ENCODE peak calls at places on chromosomes 3 and 15, in four cellular contexts. One of them, this sample, is unnamed.

GRCh38 chr3:129021140-129021551 is 20.0 kb downstream of the EFCC1 start:
- DNase-seq in brain microvascular endothelial cell: no peak
- DNase-seq in CD4-positive, alpha-beta T cell: no peak
- DNase-seq in heart left ventricle: no peak
- DNase-seq in this sample: no peak

GRCh38 chr15:66635006-66635405 is 67.0 kb upstream of the SMAD6 start:
- DNase-seq in CD4-positive, alpha-beta T cell: no peak
- DNase-seq in heart left ventricle: no peak
- DNase-seq in brain microvascular endothelial cell: no peak
- DNase-seq in this sample: no peak

GRCh38 chr15:52924641-52925040 is 134.5 kb upstream of the ONECUT1 start:
- DNase-seq in heart left ventricle: no peak
- DNase-seq in brain microvascular endothelial cell: no peak
- DNase-seq in CD4-positive, alpha-beta T cell: no peak
- DNase-seq in this sample: no peak

GRCh38 chr3:34260266-34260990 is 462.0 kb downstream of the PDCD6IP start:
- DNase-seq in brain microvascular endothelial cell: peak
- DNase-seq in CD4-positive, alpha-beta T cell: no peak
- DNase-seq in heart left ventricle: no peak
- DNase-seq in this sample: peak

GRCh38 chr3:101009386-101009785 is 16.2 kb upstream of the ABI3BP start:
- DNase-seq in brain microvascular endothelial cell: peak
- DNase-seq in heart left ventricle: no peak
- DNase-seq in CD4-positive, alpha-beta T cell: no peak
- DNase-seq in this sample: no peak

GRCh38 chr3:70737656-70738309 is 425.3 kb upstream of the MDFIC2 start:
- DNase-seq in CD4-positive, alpha-beta T cell: no peak
- DNase-seq in brain microvascular endothelial cell: no peak
- DNase-seq in heart left ventricle: no peak
- DNase-seq in this sample: no peak

GRCh38 chr3:154122096-154122911 is 1.1 kb downstream of the ARHGEF26 start:
- DNase-seq in CD4-positive, alpha-beta T cell: no peak
- DNase-seq in brain microvascular endothelial cell: no peak
- DNase-seq in heart left ventricle: peak
- DNase-seq in this sample: no peak

GRCh38 chr3:108031893-108032292 is 58.9 kb downstream of the CD47 start:
- DNase-seq in CD4-positive, alpha-beta T cell: no peak
- DNase-seq in heart left ventricle: no peak
- DNase-seq in brain microvascular endothelial cell: no peak
- DNase-seq in this sample: no peak

GRCh38 chr3:151579571-151580270 is 118.9 kb upstream of the IGSF10 start:
- DNase-seq in heart left ventricle: no peak
- DNase-seq in brain microvascular endothelial cell: no peak
- DNase-seq in CD4-positive, alpha-beta T cell: no peak
- DNase-seq in this sample: no peak

GRCh38 chr15:33150516-33150915 is 44.0 kb downstream of the FMN1 start:
- DNase-seq in CD4-positive, alpha-beta T cell: no peak
- DNase-seq in heart left ventricle: no peak
- DNase-seq in brain microvascular endothelial cell: no peak
- DNase-seq in this sample: no peak

GRCh38 chr3:116018651-116019050 is 395.3 kb downstream of the GAP43 start:
- DNase-seq in CD4-positive, alpha-beta T cell: no peak
- DNase-seq in brain microvascular endothelial cell: no peak
- DNase-seq in heart left ventricle: no peak
- DNase-seq in this sample: no peak

GRCh38 chr15:73319460-73320245 is 49.1 kb downstream of the HCN4 start:
- DNase-seq in heart left ventricle: no peak
- DNase-seq in brain microvascular endothelial cell: no peak
- DNase-seq in CD4-positive, alpha-beta T cell: no peak
- DNase-seq in this sample: no peak

GRCh38 chr3:42683875-42684593 is 1.3 kb upstream of the KLHL40 start:
- DNase-seq in CD4-positive, alpha-beta T cell: no peak
- DNase-seq in heart left ventricle: peak
- DNase-seq in brain microvascular endothelial cell: peak
- DNase-seq in this sample: peak

GRCh38 chr3:10568549-10568948 is 63.2 kb upstream of the ATP2B2 start:
- DNase-seq in heart left ventricle: no peak
- DNase-seq in CD4-positive, alpha-beta T cell: no peak
- DNase-seq in brain microvascular endothelial cell: no peak
- DNase-seq in this sample: no peak

GRCh38 chr15:62122249-62122648 is 42.8 kb downstream of the C2CD4B start:
- DNase-seq in brain microvascular endothelial cell: no peak
- DNase-seq in heart left ventricle: no peak
- DNase-seq in CD4-positive, alpha-beta T cell: no peak
- DNase-seq in this sample: no peak

GRCh38 chr15:29437888-29438713 is 168.5 kb upstream of the NSMCE3 start:
- DNase-seq in heart left ventricle: no peak
- DNase-seq in brain microvascular endothelial cell: no peak
- DNase-seq in CD4-positive, alpha-beta T cell: no peak
- DNase-seq in this sample: no peak

GRCh38 chr3:2477635-2478034 is 379.0 kb downstream of the CNTN4 start:
- DNase-seq in brain microvascular endothelial cell: no peak
- DNase-seq in heart left ventricle: no peak
- DNase-seq in CD4-positive, alpha-beta T cell: no peak
- DNase-seq in this sample: no peak

GRCh38 chr3:71684046-71684730 is 41.0 kb downstream of the EIF4E3 start:
- DNase-seq in CD4-positive, alpha-beta T cell: no peak
- DNase-seq in heart left ventricle: no peak
- DNase-seq in brain microvascular endothelial cell: no peak
- DNase-seq in this sample: no peak

GRCh38 chr15:74320358-74321247 is 46.8 kb downstream of the CYP11A1 start:
- DNase-seq in CD4-positive, alpha-beta T cell: peak
- DNase-seq in heart left ventricle: no peak
- DNase-seq in brain microvascular endothelial cell: peak
- DNase-seq in this sample: peak

GRCh38 chr15:42184313-42184712 is 23.8 kb downstream of the VPS39 start:
- DNase-seq in brain microvascular endothelial cell: no peak
- DNase-seq in CD4-positive, alpha-beta T cell: no peak
- DNase-seq in heart left ventricle: no peak
- DNase-seq in this sample: no peak

GRCh38 chr3:14358426-14359211 is 43.8 kb upstream of the SLC6A6 start:
- DNase-seq in heart left ventricle: peak
- DNase-seq in CD4-positive, alpha-beta T cell: no peak
- DNase-seq in brain microvascular endothelial cell: peak
- DNase-seq in this sample: peak

GRCh38 chr3:47475570-47476329 is at the start of gene SCAP:
- DNase-seq in heart left ventricle: peak
- DNase-seq in CD4-positive, alpha-beta T cell: peak
- DNase-seq in brain microvascular endothelial cell: peak
- DNase-seq in this sample: peak

GRCh38 chr3:124117486-124117885 is 125.6 kb upstream of the ROPN1 start:
- DNase-seq in brain microvascular endothelial cell: peak
- DNase-seq in heart left ventricle: no peak
- DNase-seq in CD4-positive, alpha-beta T cell: no peak
- DNase-seq in this sample: no peak

GRCh38 chr3:129343643-129344360 is 65.1 kb downstream of the HMCES start:
- DNase-seq in heart left ventricle: no peak
- DNase-seq in CD4-positive, alpha-beta T cell: no peak
- DNase-seq in brain microvascular endothelial cell: peak
- DNase-seq in this sample: no peak

GRCh38 chr15:59736181-59736580 is 47.1 kb upstream of the BNIP2 start:
- DNase-seq in brain microvascular endothelial cell: no peak
- DNase-seq in CD4-positive, alpha-beta T cell: no peak
- DNase-seq in heart left ventricle: no peak
- DNase-seq in this sample: no peak

GRCh38 chr3:60316121-60316783 is 935.0 kb downstream of the FHIT start:
- DNase-seq in brain microvascular endothelial cell: no peak
- DNase-seq in CD4-positive, alpha-beta T cell: no peak
- DNase-seq in heart left ventricle: no peak
- DNase-seq in this sample: no peak

GRCh38 chr3:193686665-193687506 is 93.9 kb downstream of the OPA1 start:
- DNase-seq in heart left ventricle: no peak
- DNase-seq in brain microvascular endothelial cell: no peak
- DNase-seq in CD4-positive, alpha-beta T cell: no peak
- DNase-seq in this sample: no peak

DNA sequence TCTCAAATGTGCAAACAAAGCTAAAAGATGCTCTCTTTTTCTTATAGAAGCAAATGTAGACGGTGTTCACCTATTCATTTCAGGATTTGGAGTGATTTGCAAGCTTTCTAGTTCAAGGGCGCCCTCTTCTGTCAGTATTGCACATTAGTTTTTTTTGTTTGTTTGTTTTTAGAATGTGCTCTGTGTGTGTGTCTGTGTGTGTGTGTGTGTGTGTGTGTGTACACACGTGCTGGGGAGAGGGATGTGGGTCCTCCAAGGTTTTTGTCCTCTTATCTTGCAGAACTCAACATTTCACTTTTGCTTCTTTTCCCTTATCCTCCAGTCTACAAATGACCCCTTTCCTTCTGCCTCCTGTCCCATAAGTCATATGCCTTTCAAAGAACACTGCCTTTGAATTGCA is 23.5 kb downstream of the DNAH1 start:
- DNase-seq in CD4-positive, alpha-beta T cell: peak
- DNase-seq in heart left ventricle: no peak
- DNase-seq in brain microvascular endothelial cell: peak
- DNase-seq in this sample: no peak
- TF ChIP-seq CTCF in CD4-positive, alpha-beta T cell: peak
- TF ChIP-seq CTCF in heart left ventricle: peak
- TF ChIP-seq CTCF in brain microvascular endothelial cell: peak
- TF ChIP-seq CTCF in this sample: no peak

DNA sequence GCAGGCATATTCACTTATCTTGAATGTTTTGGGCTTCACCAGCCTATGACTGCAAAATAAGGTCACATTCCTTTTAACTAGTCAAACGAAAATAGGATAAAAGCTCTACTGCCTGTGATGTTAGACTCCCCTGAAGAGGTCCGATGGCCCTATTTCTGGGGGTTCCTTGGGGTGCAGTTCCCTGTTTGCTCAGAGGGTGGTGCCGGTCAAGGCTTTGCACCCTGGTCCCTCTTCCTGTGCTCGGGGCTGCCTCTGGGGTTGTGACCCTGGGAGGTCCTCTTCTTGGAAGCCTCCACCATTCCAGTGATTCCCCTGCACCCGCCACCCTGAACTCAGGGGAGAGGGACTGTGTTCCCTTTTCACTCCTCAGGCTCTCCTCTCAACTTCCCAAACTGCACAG is 86.7 kb upstream of the ANKRD34C start:
- DNase-seq in CD4-positive, alpha-beta T cell: no peak
- DNase-seq in heart left ventricle: no peak
- DNase-seq in brain microvascular endothelial cell: no peak
- DNase-seq in this sample: no peak
- TF ChIP-seq CTCF in CD4-positive, alpha-beta T cell: no peak
- TF ChIP-seq CTCF in heart left ventricle: no peak
- TF ChIP-seq CTCF in brain microvascular endothelial cell: peak
- TF ChIP-seq CTCF in this sample: no peak

DNA sequence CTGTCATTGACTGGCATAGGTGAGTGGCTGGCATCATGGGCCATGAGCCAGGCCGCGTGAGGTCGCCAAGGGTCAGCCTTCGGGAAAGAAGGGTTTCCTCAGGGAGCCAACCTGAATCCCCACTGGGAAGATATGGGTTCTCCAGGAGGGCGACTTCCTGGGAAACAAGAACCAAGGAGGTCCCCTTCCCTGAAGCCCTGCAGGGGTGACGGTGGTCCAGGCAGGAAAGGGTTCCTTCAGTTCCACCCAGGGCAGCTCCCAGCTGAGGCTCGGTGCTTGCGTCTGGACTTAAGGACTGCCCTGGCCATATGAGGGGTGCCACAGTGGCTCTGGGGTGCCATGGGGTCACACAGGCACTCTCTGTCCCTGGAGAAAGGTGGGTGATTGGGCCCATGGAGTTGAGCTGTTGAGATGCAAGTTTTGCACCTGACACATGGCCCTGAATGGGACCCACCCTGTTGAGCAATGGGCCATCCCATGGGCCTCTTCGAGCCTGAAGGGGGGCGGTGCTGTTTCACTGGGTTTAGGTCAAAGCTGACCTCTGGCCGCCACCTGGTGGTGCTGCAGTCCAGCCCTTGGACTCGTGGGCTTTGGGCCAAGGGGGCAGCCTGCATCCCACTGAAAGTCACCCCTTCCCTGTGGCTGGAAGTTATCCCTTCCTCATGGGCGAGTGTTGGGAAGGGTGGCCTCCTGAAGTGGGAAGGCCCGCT is 228.1 kb downstream of the SNRPN start:
- DNase-seq in CD4-positive, alpha-beta T cell: no peak
- DNase-seq in heart left ventricle: peak
- DNase-seq in brain microvascular endothelial cell: no peak
- DNase-seq in this sample: peak
- TF ChIP-seq CTCF in CD4-positive, alpha-beta T cell: no peak
- TF ChIP-seq CTCF in heart left ventricle: no peak
- TF ChIP-seq CTCF in brain microvascular endothelial cell: no peak
- TF ChIP-seq CTCF in this sample: no peak

DNA sequence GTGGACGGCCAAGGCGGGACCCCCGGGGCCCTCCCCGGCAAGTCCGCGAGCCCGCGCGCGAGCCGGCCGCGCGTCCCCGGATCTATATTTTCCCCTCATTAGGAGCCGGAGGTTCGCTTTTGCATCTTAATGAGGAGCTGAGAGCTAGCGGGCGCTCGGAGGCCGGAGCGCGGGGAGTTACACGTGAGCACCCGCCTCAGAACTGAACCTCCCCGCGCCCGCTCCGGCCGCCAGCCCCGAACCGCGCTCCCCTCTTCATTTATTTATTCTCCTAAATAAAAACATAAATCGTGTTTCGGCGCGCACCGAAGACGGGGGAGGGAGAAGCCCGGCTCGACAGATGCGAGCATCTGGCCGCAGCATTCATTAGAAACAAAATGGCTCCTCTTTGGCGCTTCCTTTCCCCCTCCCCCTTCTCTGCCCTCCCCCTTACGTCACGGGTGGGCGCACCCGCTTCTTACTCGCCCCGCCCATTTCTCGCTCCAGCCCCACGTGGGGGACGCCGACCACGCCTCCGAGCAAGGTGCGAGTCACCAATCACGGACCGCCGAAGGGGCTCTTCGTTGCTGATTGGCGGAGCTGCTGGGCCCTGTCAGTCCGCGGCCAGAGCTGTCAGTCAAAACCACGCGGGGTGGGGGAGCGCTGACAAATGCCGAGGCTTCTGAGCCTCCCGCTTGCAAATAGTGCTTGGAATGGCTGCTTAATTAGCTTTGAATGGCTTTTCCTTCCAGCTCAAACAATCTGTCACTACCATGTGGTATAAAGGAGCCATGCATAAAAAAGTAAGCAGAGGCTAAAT is 1.6 kb upstream of the TLE3 start:
- DNase-seq in heart left ventricle: peak
- DNase-seq in brain microvascular endothelial cell: peak
- DNase-seq in CD4-positive, alpha-beta T cell: peak
- DNase-seq in this sample: peak
- TF ChIP-seq CTCF in heart left ventricle: no peak
- TF ChIP-seq CTCF in brain microvascular endothelial cell: no peak
- TF ChIP-seq CTCF in CD4-positive, alpha-beta T cell: no peak
- TF ChIP-seq CTCF in this sample: peak